ENCODE peak calls at places on chromosomes 2 and 18, in six cellular contexts. O, E, W, M, I and P are unnamed samples.

GRCh38 chr2:215498411-215498810 is 62.5 kb upstream of the FN1 start:
- DNase-seq in O (no peak), W (no peak), I (peak; percentile 14), E (no peak), M (no peak), P (no peak)

GRCh38 chr2:30351087-30351486 is 96.0 kb upstream of the LCLAT1 start:
- DNase-seq in I (no peak), O (no peak), M (no peak), E (no peak), W (no peak), P (no peak)

GRCh38 chr2:206438196-206438727 is 5.1 kb upstream of the ADAM23 start:
- DNase-seq in I (no peak), M (no peak), W (no peak), O (no peak), E (no peak), P (no peak)

GRCh38 chr2:199798881-199799580 is 52.0 kb downstream of the FTCDNL1 start:
- DNase-seq in I (no peak), O (no peak), M (no peak), E (no peak), W (no peak), P (no peak)

GRCh38 chr18:48948112-48949050 is 2.4 kb downstream of the SMAD7 start:
- DNase-seq in I (no peak), O (peak; percentile 25), M (peak; percentile 86), W (no peak), E (no peak), P (no peak)

GRCh38 chr2:130831356-130831755 is 5.4 kb upstream of the ARHGEF4 start:
- DNase-seq in I (no peak), E (no peak), O (no peak), W (no peak), M (no peak), P (no peak)

GRCh38 chr18:76445275-76445674 is 49.8 kb downstream of the ZNF516 start:
- DNase-seq in W (no peak), M (peak; percentile 84), O (no peak), E (no peak), I (peak; percentile 9), P (peak; percentile 36)

GRCh38 chr18:25805323-25805722 is 285.1 kb downstream of the SS18 start:
- DNase-seq in E (no peak), M (peak; percentile 89), O (no peak), I (no peak), W (no peak), P (no peak)

GRCh38 chr2:78682781-78683180 is 342.7 kb upstream of the REG3G start:
- DNase-seq in I (no peak), O (no peak), M (no peak), W (no peak), E (no peak), P (no peak)

GRCh38 chr2:240463866-240464481 is 28.5 kb downstream of the GPC1 start:
- DNase-seq in I (no peak), M (no peak), O (no peak), E (no peak), W (no peak), P (no peak)

GRCh38 chr2:41378420-41378819 is 669.4 kb upstream of the PKDCC start:
- DNase-seq in W (no peak), O (no peak), E (no peak), I (no peak), M (no peak), P (no peak)

GRCh38 chr2:27622921-27623384 is 5.9 kb downstream of the CCDC121 start:
- DNase-seq in O (no peak), I (no peak), E (no peak), M (peak; percentile 84), W (no peak), P (no peak)

GRCh38 chr18:73564073-73564472 is 583.6 kb downstream of the FBXO15 start:
- DNase-seq in W (no peak), M (peak; percentile 90), O (no peak), E (no peak), I (no peak), P (no peak)

GRCh38 chr2:43011142-43011491 is 215.3 kb downstream of the ZFP36L2 start:
- DNase-seq in E (no peak), W (no peak), O (no peak), M (no peak), I (no peak), P (no peak)

GRCh38 chr2:199677881-199678280 is 173.1 kb downstream of the FTCDNL1 start:
- DNase-seq in M (no peak), I (no peak), O (no peak), W (no peak), E (no peak), P (no peak)

GRCh38 chr2:195319112-195319460 is 337.9 kb upstream of the SLC39A10 start:
- DNase-seq in O (no peak), M (peak; percentile 75), E (no peak), I (peak; percentile 12), W (no peak), P (peak; percentile 6)

GRCh38 chr2:69641887-69642708 is 1.4 kb downstream of the AAK1 start:
- DNase-seq in W (no peak), O (no peak), I (no peak), E (no peak), M (no peak), P (no peak)

GRCh38 chr2:118242216-118242615 is 153.9 kb downstream of the INSIG2 start:
- DNase-seq in W (no peak), O (no peak), M (no peak), I (no peak), E (no peak), P (no peak)

GRCh38 chr2:113120861-113121260 is 6.5 kb upstream of the IL1RN start:
- DNase-seq in M (no peak), I (no peak), E (no peak), W (no peak), O (no peak), P (no peak)

GRCh38 chr18:77137851-77138250 is 5.3 kb upstream of the MBP start:
- DNase-seq in M (no peak), W (no peak), I (no peak), E (no peak), O (no peak), P (no peak)

GRCh38 chr2:60446413-60447358 is 106.8 kb downstream of the BCL11A start:
- DNase-seq in M (no peak), I (no peak), W (no peak), E (no peak), O (no peak), P (no peak)

GRCh38 chr2:127025357-127026062 is 81.4 kb downstream of the BIN1 start:
- DNase-seq in M (peak; percentile 89), W (no peak), E (no peak), I (peak; percentile 82), O (no peak), P (peak; percentile 78)

GRCh38 chr18:8287184-8287885 is 321.9 kb upstream of the RAB12 start:
- DNase-seq in I (no peak), M (no peak), W (no peak), E (no peak), O (no peak), P (no peak)

DNA sequence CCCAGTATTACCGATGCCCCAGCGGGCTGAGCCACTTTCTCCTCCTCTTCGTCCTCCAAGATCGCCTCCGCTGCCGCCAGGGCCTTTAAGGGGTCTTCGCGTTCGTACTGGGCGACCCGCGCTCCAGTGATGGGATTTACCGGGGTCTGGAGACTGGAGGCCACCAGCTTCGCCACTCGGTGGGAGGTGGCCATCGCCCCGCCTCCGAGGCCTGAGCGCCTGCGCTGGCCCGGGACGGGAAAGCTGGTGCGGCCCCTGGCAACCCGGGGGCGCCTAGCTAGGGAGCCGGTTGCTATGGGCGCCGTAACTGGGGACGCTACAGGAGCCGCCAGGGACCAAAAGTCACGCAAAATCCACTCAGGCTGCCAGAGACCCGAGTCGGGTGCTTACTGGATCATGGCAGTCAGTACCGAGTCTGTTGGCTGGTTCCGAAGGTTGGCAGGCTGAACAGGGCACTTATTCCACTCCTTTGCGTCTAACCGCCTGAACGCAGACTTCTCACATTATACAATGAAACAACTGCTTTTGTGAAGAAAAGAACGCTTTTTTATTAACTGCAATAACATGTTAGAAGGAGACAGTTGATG is at the start of gene FAM161A:
- DNase-seq in W (peak; percentile 54), I (peak; percentile 75), O (peak; percentile 78), M (peak; percentile 77), E (peak; percentile 56), P (peak; percentile 80)
- TF ChIP-seq POLR2A in W (no peak), I (peak; percentile 70), O (no peak), M (no peak), E (no peak), P (peak; percentile 51)

DNA sequence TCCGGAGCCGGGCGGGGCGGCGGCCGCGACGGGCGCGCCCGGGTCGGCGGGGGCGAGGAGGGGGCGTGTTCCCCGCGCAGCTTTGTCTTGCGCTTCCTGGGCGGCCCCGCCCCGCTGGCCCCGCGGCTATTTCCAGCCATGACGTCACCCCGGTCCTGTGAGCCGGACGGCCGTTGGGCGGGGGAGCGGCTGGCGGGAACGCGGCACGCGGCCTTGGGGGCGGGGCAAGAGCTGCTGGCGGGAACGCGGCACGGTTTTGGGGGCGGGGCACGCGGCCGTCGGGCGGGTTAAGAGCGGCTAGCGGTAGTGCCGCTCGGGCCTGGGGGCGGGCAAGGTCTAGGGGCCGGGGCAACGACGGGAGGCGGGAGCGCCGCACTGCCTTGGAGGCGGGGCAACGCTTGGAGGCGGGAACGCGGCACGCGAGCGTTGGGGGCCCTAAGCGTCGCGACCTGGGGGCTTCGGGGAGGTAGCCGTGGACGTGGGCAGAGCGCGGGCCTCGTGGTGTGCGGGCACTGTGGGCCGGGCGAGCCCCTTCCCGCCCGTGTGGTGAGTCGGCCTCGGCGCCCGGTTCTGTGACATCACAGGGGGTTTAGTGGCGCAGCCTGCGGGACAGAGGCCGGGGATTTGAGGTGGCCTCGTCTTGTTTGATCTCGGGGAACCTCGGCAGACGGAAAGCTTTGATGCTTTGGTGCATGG is 704 bp downstream of the KLF11 start:
- DNase-seq in O (peak; percentile 92), M (peak; percentile 86), W (peak; percentile 75), E (peak; percentile 74), I (peak; percentile 79), P (peak; percentile 97)
- TF ChIP-seq POLR2A in O (no peak), M (no peak), W (no peak), E (no peak), I (no peak), P (no peak)

GRCh38 chr2:17878222-17879136 is at the start of gene KCNS3:
- DNase-seq in W (no peak), I (peak; percentile 64), E (no peak), M (peak; percentile 14), O (peak; percentile 94), P (peak; percentile 44)
- TF ChIP-seq POLR2A in W (no peak), I (peak; percentile 10), E (peak; percentile 57), M (no peak), O (no peak), P (no peak)

DNA sequence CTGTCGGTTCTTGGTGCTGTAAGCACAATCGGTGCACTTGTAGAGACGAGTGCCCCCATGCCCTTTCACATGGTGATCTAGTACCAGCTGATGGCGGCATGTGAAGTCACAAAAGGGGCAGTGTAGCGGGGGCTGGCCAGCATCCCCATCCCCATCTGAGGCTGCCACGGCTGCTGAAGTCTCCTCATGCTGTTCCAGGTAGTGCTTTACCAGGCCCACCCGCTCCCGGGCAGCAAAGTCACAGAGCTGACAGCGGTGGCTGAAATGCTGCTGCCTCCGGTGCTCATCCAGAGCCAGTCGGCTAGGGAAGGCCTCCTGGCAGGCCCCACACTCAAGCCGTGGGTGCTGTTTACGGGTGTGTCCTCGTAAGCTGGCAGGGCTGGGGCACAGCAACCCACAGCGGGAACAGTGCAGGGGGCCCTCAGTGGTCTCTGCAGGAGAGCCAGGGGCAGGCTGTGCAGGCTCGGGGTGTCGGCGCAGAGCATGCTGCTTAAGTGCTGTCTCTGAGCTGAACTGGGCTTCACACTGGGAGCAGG is 17.2 kb downstream of the ZNF142 start:
- DNase-seq in I (no peak), O (no peak), E (no peak), W (no peak), M (no peak), P (no peak)
- TF ChIP-seq POLR2A in I (peak; percentile 6), O (no peak), E (no peak), W (no peak), M (no peak), P (no peak)